ENCODE peak calls at places on chromosomes 6 and 20, in ten cellular contexts. U is cardiac muscle cell, C is RWPE1, D is nephron progenitor cell, A is mesothelial cell of epicardium, W is AG04450, F is epithelial cell of esophagus, B is lower leg skin, R is neural progenitor cell, J is mammary epithelial cell. I is an unnamed sample.

GRCh38 chr6:148951662-148952061 is 204.8 kb downstream of the UST start:
- DNase-seq in U (no peak), C (no peak), D (no peak), A (no peak), W (no peak), F (no peak), B (no peak), R (no peak), J (no peak), I (no peak)

GRCh38 chr6:72425003-72425681 is 196.7 kb upstream of the KCNQ5 start:
- DNase-seq in U (peak), C (peak), D (no peak), A (no peak), W (peak), F (peak), B (no peak), R (no peak), J (peak), I (no peak)

GRCh38 chr6:140566706-140567330 is 1192.4 kb upstream of the CITED2 start:
- DNase-seq in U (peak), C (peak), D (no peak), A (no peak), W (no peak), F (peak), B (no peak), R (no peak), J (peak), I (no peak)

GRCh38 chr6:170423030-170423429 is 116.5 kb downstream of the FAM120B start:
- DNase-seq in U (no peak), C (no peak), D (peak), A (no peak), W (no peak), F (no peak), B (no peak), R (peak), J (no peak), I (peak)

GRCh38 chr6:113317870-113318269 is 539.3 kb upstream of the MARCKS start:
- DNase-seq in U (no peak), C (no peak), D (no peak), A (no peak), W (no peak), F (no peak), B (no peak), R (peak), J (no peak), I (no peak)

GRCh38 chr20:59783020-59784010 is 150.1 kb downstream of the SYCP2 start:
- DNase-seq in U (peak), C (peak), D (peak), A (peak), W (no peak), F (peak), B (peak), R (peak), J (peak), I (peak)

GRCh38 chr6:31559958-31560696 is 12.0 kb upstream of the LTA start:
- DNase-seq in U (peak), C (peak), D (no peak), A (no peak), W (no peak), F (peak), B (no peak), R (no peak), J (peak), I (no peak)

GRCh38 chr6:136927313-136927712 is 5.2 kb downstream of the SLC35D3 start:
- DNase-seq in U (peak), C (peak), D (no peak), A (no peak), W (no peak), F (peak), B (no peak), R (peak), J (peak), I (no peak)

GRCh38 chr6:152338335-152339125 is 298.6 kb downstream of the SYNE1 start:
- DNase-seq in U (peak), C (peak), D (peak), A (peak), W (no peak), F (peak), B (no peak), R (peak), J (peak), I (no peak)

GRCh38 chr20:50595988-50596693 is 86.0 kb downstream of the PTPN1 start:
- DNase-seq in U (no peak), C (peak), D (no peak), A (no peak), W (no peak), F (peak), B (no peak), R (no peak), J (peak), I (no peak)

GRCh38 chr6:100085162-100085431 is 91.1 kb upstream of the MCHR2 start:
- DNase-seq in U (peak), C (no peak), D (no peak), A (no peak), W (no peak), F (no peak), B (no peak), R (no peak), J (no peak), I (no peak)

GRCh38 chr6:170180671-170181337 is 110.1 kb downstream of the DLL1 start:
- DNase-seq in U (no peak), C (no peak), D (no peak), A (peak), W (no peak), F (no peak), B (no peak), R (no peak), J (no peak), I (peak)

GRCh38 chr6:156450421-156450820 is 326.8 kb upstream of the ARID1B start:
- DNase-seq in U (no peak), C (no peak), D (no peak), A (no peak), W (no peak), F (no peak), B (no peak), R (no peak), J (no peak), I (no peak)

GRCh38 chr6:51139841-51140462 is 321.3 kb downstream of the TFAP2B start:
- DNase-seq in U (no peak), C (no peak), D (no peak), A (no peak), W (no peak), F (no peak), B (no peak), R (no peak), J (no peak), I (no peak)

GRCh38 chr6:63571382-63571882 is 848 bp upstream of the LOC128125822 start:
- DNase-seq in U (no peak), C (no peak), D (no peak), A (no peak), W (no peak), F (no peak), B (no peak), R (no peak), J (no peak), I (no peak)

GRCh38 chr6:34589140-34589539 is 33.0 kb upstream of the SPDEF start:
- DNase-seq in U (no peak), C (no peak), D (no peak), A (no peak), W (no peak), F (no peak), B (no peak), R (no peak), J (no peak), I (no peak)

GRCh38 chr6:133254552-133255228 is 13.5 kb downstream of the EYA4 start:
- DNase-seq in U (peak), C (no peak), D (no peak), A (no peak), W (no peak), F (peak), B (no peak), R (no peak), J (peak), I (no peak)

GRCh38 chr6:141269684-141270083 is 863.0 kb upstream of the GJE1 start:
- DNase-seq in U (no peak), C (no peak), D (no peak), A (no peak), W (no peak), F (no peak), B (no peak), R (no peak), J (no peak), I (no peak)

GRCh38 chr6:37867756-37868446 is 48.4 kb downstream of the ZFAND3 start:
- DNase-seq in U (no peak), C (no peak), D (no peak), A (no peak), W (no peak), F (no peak), B (no peak), R (no peak), J (no peak), I (no peak)

GRCh38 chr20:50073500-50073899 is 39.5 kb downstream of the UBE2V1 start:
- DNase-seq in U (no peak), C (no peak), D (no peak), A (no peak), W (no peak), F (no peak), B (no peak), R (no peak), J (no peak), I (no peak)

GRCh38 chr6:168000198-168001036 is 2.9 kb downstream of the KIF25 start:
- DNase-seq in U (no peak), C (no peak), D (no peak), A (no peak), W (no peak), F (no peak), B (no peak), R (no peak), J (no peak), I (no peak)

GRCh38 chr6:27547157-27548075 is 74.5 kb upstream of the ZNF184 start:
- DNase-seq in U (peak), C (no peak), D (peak), A (no peak), W (peak), F (peak), B (no peak), R (peak), J (peak), I (no peak)

DNA sequence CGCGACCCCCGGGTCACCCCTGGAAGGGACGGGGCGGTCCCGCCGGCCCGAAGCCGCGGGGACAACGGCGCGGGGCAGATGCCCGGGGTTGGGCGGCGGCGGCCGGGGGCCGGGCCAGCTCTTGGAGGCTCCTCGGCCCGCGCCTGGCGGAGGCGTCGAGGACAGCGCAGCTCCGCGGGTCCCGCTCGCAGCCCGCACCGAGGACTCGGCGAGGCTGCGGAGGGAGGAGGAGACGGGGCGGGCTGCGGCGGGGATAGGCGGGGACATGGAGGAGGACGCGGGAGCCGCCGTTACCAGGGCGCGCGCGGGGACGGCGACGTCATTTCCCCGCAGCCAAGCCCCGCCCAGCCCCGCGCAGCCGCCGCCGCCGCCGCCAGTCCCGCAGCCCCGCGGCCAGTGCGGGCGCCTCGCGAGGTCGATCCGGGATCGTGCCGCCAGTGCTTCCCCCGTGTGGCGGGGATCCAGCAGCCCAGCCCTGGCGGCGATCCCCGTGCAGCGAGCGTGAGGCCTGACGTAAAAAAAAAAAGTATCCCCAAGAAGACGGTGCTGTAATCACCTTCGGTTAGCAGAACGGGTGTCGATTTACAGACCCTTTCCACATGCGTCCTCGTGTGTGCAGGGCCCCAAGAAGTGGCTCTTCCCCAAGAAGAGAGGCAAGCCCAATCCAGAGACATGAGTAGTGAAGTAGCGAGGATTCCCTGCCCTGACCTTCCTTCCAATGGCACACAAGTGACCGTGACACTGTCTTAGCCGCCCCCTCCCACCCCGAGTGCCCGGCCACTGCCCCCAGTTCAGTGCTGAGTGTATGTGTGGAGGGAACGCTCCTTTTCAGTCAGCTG is at the start of gene FAM184A:
- DNase-seq in U (peak), C (peak), D (peak), A (peak), W (no peak), F (peak), B (no peak), R (peak), J (peak), I (peak)
- TF ChIP-seq CTCF in U (peak), C (peak), D (no peak), A (no peak), W (no peak), F (no peak), B (no peak), R (peak), J (peak), I (peak)

DNA sequence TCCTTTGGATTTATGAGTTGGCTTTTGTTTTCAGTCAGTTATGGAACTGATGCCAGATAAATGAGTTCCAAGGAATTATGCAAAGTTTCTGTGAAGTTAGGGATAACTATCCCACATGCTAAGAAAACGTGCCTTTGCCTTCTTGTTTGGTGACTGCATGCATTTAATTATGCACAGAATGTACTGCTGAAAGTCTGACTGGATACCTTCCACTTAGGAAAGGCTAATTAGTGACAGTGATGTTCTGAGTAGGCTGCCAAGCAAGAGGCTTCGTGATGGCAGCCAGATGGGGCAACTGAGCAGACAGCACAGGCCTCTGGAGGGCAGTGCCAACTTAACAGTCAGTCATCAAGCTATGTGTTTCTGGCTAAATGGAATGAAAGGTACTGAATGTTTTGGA is 289.9 kb downstream of the CD109 start:
- DNase-seq in U (no peak), C (peak), D (no peak), A (no peak), W (no peak), F (peak), B (peak), R (peak), J (peak), I (no peak)
- TF ChIP-seq CTCF in U (no peak), C (no peak), D (no peak), A (no peak), W (peak), F (peak), B (no peak), R (peak), J (peak), I (no peak)

GRCh38 chr20:25989196-25989595 is 292.5 kb upstream of the ZNF337 start:
- DNase-seq in U (no peak), C (no peak), D (no peak), A (no peak), W (no peak), F (no peak), B (no peak), R (no peak), J (no peak), I (no peak)
- TF ChIP-seq CTCF in U (no peak), C (no peak), D (no peak), A (no peak), W (no peak), F (no peak), B (no peak), R (no peak), J (no peak), I (no peak)

GRCh38 chr20:33882018-33882417 is 70.9 kb downstream of the CHMP4B start:
- DNase-seq in U (no peak), C (no peak), D (peak), A (no peak), W (no peak), F (no peak), B (no peak), R (no peak), J (no peak), I (no peak)

GRCh38 chr20:33882481-33882880 is 71.3 kb downstream of the CHMP4B start:
- DNase-seq in U (no peak), C (no peak), D (no peak), A (no peak), W (no peak), F (no peak), B (no peak), R (no peak), J (no peak), I (no peak)

GRCh38 chr20:33880396-33880795 is 69.2 kb downstream of the CHMP4B start:
- DNase-seq in U (no peak), C (no peak), D (no peak), A (no peak), W (no peak), F (no peak), B (no peak), R (no peak), J (no peak), I (no peak)

GRCh38 chr20:33884633-33885032 is 73.5 kb downstream of the CHMP4B start:
- DNase-seq in U (no peak), C (no peak), D (no peak), A (no peak), W (no peak), F (no peak), B (no peak), R (no peak), J (no peak), I (no peak)

GRCh38 chr20:33883164-33883563 is 72.0 kb downstream of the CHMP4B start:
- DNase-seq in U (no peak), C (no peak), D (no peak), A (no peak), W (no peak), F (no peak), B (no peak), R (no peak), J (no peak), I (no peak)
- TF ChIP-seq CTCF in U (no peak), C (no peak), D (no peak), A (no peak), W (no peak), F (no peak), B (no peak), R (no peak), J (no peak), I (no peak)

GRCh38 chr6:159968295-159969203 is at the start of gene IGF2R:
- DNase-seq in U (peak), C (peak), D (peak), A (peak), W (no peak), F (peak), B (peak), R (peak), J (peak), I (peak)
- TF ChIP-seq CTCF in U (peak), C (no peak), D (no peak), A (peak), W (peak), F (peak), B (no peak), R (no peak), J (no peak), I (peak)

DNA sequence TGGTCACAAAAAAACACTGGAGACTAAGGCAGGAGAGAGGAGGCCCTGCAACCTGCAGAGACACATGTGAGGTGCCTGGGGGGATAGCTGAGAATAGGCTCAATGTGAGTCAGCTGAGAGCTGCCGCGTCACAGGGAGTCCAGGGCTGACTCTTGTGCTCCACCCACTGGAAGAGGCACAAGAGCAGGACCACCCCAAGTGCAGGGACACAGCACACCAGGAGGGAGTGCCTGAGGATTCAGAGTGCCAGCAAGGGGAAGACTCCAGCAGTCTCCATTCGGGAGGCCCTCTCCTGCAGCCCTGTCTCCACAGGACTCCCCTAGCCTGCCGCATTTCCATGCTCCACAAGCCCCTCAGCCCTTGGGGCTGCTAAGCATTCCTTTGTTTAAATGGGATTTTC is 105.5 kb downstream of the HUS1B start:
- DNase-seq in U (peak), C (peak), D (peak), A (no peak), W (no peak), F (peak), B (no peak), R (peak), J (peak), I (no peak)
- TF ChIP-seq CTCF in U (no peak), C (no peak), D (no peak), A (no peak), W (peak), F (peak), B (no peak), R (peak), J (peak), I (no peak)

GRCh38 chr6:153790881-153791473 is 248.1 kb upstream of the OPRM1 start:
- DNase-seq in U (peak), C (no peak), D (no peak), A (no peak), W (no peak), F (peak), B (peak), R (peak), J (no peak), I (no peak)

GRCh38 chr6:153787341-153787606 is 251.8 kb upstream of the OPRM1 start:
- DNase-seq in U (no peak), C (no peak), D (no peak), A (no peak), W (no peak), F (no peak), B (no peak), R (peak), J (no peak), I (no peak)

DNA sequence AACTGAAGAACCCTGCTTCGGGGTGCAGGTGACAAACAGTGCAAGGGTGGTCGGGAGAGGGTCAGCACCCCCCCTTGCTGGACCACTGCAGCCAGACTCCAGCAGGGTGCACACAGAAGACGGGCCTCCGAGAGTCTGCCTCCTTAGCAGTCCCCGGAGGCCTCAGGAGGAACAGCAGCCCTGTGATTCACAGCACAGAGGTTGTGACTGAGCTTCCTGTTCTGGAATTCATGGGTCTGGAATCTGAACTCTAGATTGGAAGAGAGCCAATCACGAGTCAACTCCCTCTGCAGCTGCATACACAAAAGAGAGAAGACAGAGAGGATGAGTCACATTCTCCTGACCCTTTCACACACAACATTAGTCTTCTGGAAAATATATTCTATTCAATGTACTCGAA is 249.0 kb upstream of the OPRM1 start:
- DNase-seq in U (peak), C (peak), D (no peak), A (no peak), W (peak), F (peak), B (peak), R (no peak), J (peak), I (no peak)
- TF ChIP-seq CTCF in U (peak), C (no peak), D (no peak), A (no peak), W (no peak), F (peak), B (no peak), R (no peak), J (peak), I (no peak)

GRCh38 chr6:42099340-42100028 is 42.9 kb downstream of the C6orf132 start:
- DNase-seq in U (peak), C (peak), D (no peak), A (no peak), W (no peak), F (peak), B (peak), R (no peak), J (peak), I (no peak)
- TF ChIP-seq CTCF in U (no peak), C (no peak), D (no peak), A (no peak), W (no peak), F (no peak), B (no peak), R (no peak), J (no peak), I (no peak)

GRCh38 chr6:7991992-7992815 is 72.0 kb downstream of the BLOC1S5 start:
- DNase-seq in U (peak), C (peak), D (no peak), A (peak), W (peak), F (peak), B (no peak), R (peak), J (peak), I (no peak)
- TF ChIP-seq CTCF in U (peak), C (no peak), D (no peak), A (peak), W (peak), F (peak), B (no peak), R (peak), J (peak), I (peak)